ENCODE peak calls at places on chromosomes 3 and 15, in eight cellular contexts. W is breast epithelium, K is neural crest cell, D is GM12865, T is epithelial cell of esophagus, R is heart left ventricle, V is fibroblast of pulmonary artery, A is ascending aorta. O is an unnamed sample.

GRCh38 chr3:51500632-51501131 is 867 bp upstream of the DCAF1 start:
- DNase-seq in T (no peak), K (no peak), V (no peak), W (no peak), R (peak), A (no peak), D (no peak), O (no peak)

GRCh38 chr3:127678611-127679533 is 6.1 kb downstream of the ABTB1 start:
- DNase-seq in T (peak), K (no peak), A (no peak), V (no peak), W (peak), D (no peak), R (peak), O (no peak)

GRCh38 chr3:132513057-132513456 is 84.0 kb upstream of the ACKR4 start:
- DNase-seq in K (no peak), A (no peak), D (no peak), R (no peak), V (no peak), T (no peak), W (no peak), O (no peak)

GRCh38 chr3:111539351-111540331 is 2.4 kb upstream of the CD96 start:
- DNase-seq in V (peak), K (peak), T (peak), R (peak), D (peak), A (no peak), W (no peak), O (peak)

GRCh38 chr3:138694287-138695007 is 85.9 kb downstream of the FAIM start:
- DNase-seq in A (no peak), W (no peak), D (no peak), T (peak), R (no peak), V (peak), K (no peak), O (peak)

GRCh38 chr3:131591394-131591990 is 88.7 kb upstream of the MRPL3 start:
- DNase-seq in T (peak), R (no peak), D (no peak), K (no peak), A (no peak), W (no peak), V (peak), O (no peak)

GRCh38 chr3:107644631-107645030 is 121.9 kb downstream of the BBX start:
- DNase-seq in W (no peak), R (no peak), A (no peak), T (peak), K (no peak), D (no peak), V (no peak), O (no peak)

GRCh38 chr3:127182848-127183714 is 9.8 kb upstream of the PRR23E start:
- DNase-seq in T (no peak), V (no peak), R (peak), W (no peak), D (no peak), K (no peak), A (no peak), O (no peak)

GRCh38 chr15:60507596-60508424 is 28.9 kb upstream of the ICE2 start:
- DNase-seq in K (peak), V (peak), D (peak), W (no peak), R (no peak), A (no peak), T (peak), O (peak)

GRCh38 chr3:159937561-159937960 is 51.1 kb upstream of the IL12A start:
- DNase-seq in A (no peak), D (no peak), W (no peak), K (no peak), V (no peak), T (no peak), R (no peak), O (no peak)

GRCh38 chr3:157282261-157283191 is 122.6 kb upstream of the CCNL1 start:
- DNase-seq in T (peak), W (no peak), A (no peak), K (no peak), V (peak), D (no peak), R (no peak), O (peak)

GRCh38 chr3:169695051-169695450 is 31.5 kb upstream of the MECOM start:
- DNase-seq in W (no peak), A (no peak), D (no peak), R (no peak), V (peak), K (no peak), T (no peak), O (no peak)

GRCh38 chr3:165642761-165643432 is 194.3 kb downstream of the BCHE start:
- DNase-seq in V (peak), D (no peak), T (peak), W (no peak), R (no peak), K (no peak), A (no peak), O (peak)

GRCh38 chr15:65909831-65910230 is 40.5 kb downstream of the RAB11A start:
- DNase-seq in A (no peak), R (no peak), K (no peak), D (no peak), T (no peak), V (no peak), W (no peak), O (no peak)

GRCh38 chr3:178777718-178778411 is 241.6 kb downstream of the KCNMB2 start:
- DNase-seq in R (no peak), W (no peak), D (peak), K (no peak), V (peak), T (peak), A (no peak), O (no peak)

GRCh38 chr3:150147776-150148175 is 177.1 kb upstream of the PFN2 start:
- DNase-seq in W (no peak), A (no peak), D (no peak), T (peak), R (no peak), V (peak), K (no peak), O (no peak)

GRCh38 chr15:76905013-76905839 is at the start of gene SCAPER:
- DNase-seq in T (peak), A (peak), W (peak), K (peak), R (peak), V (peak), D (peak), O (peak)

GRCh38 chr3:127745656-127746399 is 73.1 kb downstream of the ABTB1 start:
- DNase-seq in A (no peak), V (no peak), T (no peak), D (no peak), R (no peak), K (no peak), W (no peak), O (no peak)

GRCh38 chr15:74977599-74977998 is 17.8 kb upstream of the SCAMP5 start:
- DNase-seq in D (no peak), R (no peak), K (no peak), T (no peak), W (no peak), V (no peak), A (no peak), O (no peak)

GRCh38 chr3:69739204-69740102 is at the start of gene MITF:
- DNase-seq in V (peak), W (peak), R (peak), D (peak), A (peak), K (peak), T (peak), O (peak)

GRCh38 chr3:101531473-101532086 is 18.6 kb upstream of the SENP7 start:
- DNase-seq in V (no peak), A (no peak), W (no peak), T (no peak), R (no peak), K (no peak), D (no peak), O (no peak)

GRCh38 chr3:131543714-131544113 is 40.9 kb upstream of the MRPL3 start:
- DNase-seq in W (peak), K (no peak), A (no peak), D (no peak), T (peak), V (peak), R (peak), O (peak)

GRCh38 chr3:39718674-39719595 is 90.5 kb upstream of the MYRIP start:
- DNase-seq in D (no peak), A (no peak), W (no peak), V (peak), T (peak), R (no peak), K (no peak), O (peak)

GRCh38 chr15:77002954-77003912 is 8.3 kb downstream of the PSTPIP1 start:
- DNase-seq in K (no peak), D (peak), V (no peak), T (no peak), R (no peak), W (no peak), A (no peak), O (no peak)

GRCh38 chr3:177438596-177439220 is 241.4 kb upstream of the TBL1XR1 start:
- DNase-seq in D (no peak), A (no peak), V (no peak), W (no peak), R (no peak), K (no peak), T (no peak), O (no peak)

GRCh38 chr3:178603735-178604134 is 67.5 kb downstream of the KCNMB2 start:
- DNase-seq in T (no peak), V (no peak), K (no peak), A (no peak), D (peak), R (no peak), W (no peak), O (no peak)

GRCh38 chr3:34351857-34352545 is 553.6 kb downstream of the PDCD6IP start:
- DNase-seq in K (no peak), R (no peak), W (no peak), T (no peak), V (no peak), A (no peak), D (no peak), O (no peak)

GRCh38 chr3:190281308-190282051 is 40.8 kb downstream of the CLDN1 start:
- DNase-seq in W (no peak), V (peak), R (no peak), K (no peak), A (no peak), T (peak), D (no peak), O (peak)

GRCh38 chr3:123652346-123652984 is 67.6 kb upstream of the HACD2 start:
- DNase-seq in R (peak), V (peak), T (peak), K (peak), D (peak), A (no peak), W (peak), O (no peak)

DNA sequence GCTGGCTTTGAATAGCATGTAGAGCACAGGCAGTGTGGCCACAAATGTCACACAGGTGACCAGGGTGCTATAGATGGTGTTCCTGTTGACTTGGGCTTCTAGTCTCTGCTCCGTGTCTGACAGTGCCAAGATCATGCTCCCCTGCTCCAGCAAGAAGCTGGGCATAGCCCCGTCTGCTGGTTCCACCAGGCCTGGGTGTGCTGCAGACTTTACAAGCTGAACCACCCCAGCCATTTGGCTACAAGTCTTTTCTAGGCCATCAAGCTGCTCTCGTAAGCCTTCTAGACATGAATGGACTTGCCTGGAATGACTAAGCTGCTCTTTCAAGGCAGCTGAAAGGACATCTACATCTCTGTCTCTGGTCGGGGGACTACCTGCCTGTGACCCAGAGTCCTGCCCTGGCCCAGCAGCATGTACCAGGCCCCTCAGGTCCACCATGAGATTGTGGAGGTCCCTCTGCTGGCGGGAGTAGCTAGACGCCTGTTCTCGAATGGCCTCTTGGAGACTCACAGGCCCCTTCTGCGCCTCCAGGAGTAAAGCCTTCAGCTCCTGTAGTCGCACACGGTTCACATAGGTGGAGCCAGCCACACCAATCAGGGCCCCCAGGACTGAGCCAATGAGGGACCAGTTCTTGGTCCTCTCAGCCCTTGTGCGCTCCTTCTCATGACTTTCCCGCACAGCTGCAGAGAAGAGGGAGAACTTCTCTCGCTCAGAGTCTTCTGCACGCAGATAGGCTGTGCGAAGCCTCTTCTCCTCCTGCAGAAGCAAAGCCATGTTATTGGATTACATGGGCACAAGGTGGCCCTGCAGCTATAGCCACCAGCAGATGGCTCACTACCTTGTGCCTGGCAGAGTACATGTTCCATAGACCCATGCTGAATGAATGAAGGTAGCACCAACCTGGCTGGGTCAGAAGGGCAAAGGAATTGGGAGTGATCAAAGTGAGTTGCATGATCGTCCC is 2.8 kb upstream of the PLXNB1 start:
- DNase-seq in A (no peak), W (no peak), T (peak), K (no peak), V (no peak), D (peak), R (no peak), O (no peak)
- TF ChIP-seq CTCF in A (no peak), W (no peak), T (peak), K (peak), V (peak), D (no peak), R (no peak), O (no peak)

DNA sequence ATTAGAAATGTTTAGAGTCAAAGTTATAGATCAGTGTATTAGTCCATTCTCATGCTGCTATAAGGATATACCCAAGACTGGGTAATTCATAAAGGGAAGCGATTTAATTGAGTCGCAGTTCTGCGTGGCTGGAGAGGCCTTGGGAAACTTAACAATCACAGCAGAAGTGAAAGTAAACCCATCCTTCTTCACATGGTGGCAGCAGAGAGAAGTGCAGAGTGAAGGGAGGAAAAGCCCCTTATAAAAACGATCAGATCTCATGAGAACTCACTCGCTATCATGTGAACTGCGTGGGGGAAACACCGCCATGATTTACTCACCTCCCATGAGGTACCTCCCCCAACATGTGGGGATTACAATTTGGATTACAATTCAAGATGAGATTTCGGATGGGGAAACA is 871.5 kb downstream of the DIPK2A start:
- DNase-seq in K (no peak), V (peak), R (no peak), D (no peak), A (no peak), W (no peak), T (no peak), O (no peak)
- TF ChIP-seq CTCF in K (peak), V (peak), R (no peak), D (no peak), A (no peak), W (no peak), T (no peak), O (peak)

DNA sequence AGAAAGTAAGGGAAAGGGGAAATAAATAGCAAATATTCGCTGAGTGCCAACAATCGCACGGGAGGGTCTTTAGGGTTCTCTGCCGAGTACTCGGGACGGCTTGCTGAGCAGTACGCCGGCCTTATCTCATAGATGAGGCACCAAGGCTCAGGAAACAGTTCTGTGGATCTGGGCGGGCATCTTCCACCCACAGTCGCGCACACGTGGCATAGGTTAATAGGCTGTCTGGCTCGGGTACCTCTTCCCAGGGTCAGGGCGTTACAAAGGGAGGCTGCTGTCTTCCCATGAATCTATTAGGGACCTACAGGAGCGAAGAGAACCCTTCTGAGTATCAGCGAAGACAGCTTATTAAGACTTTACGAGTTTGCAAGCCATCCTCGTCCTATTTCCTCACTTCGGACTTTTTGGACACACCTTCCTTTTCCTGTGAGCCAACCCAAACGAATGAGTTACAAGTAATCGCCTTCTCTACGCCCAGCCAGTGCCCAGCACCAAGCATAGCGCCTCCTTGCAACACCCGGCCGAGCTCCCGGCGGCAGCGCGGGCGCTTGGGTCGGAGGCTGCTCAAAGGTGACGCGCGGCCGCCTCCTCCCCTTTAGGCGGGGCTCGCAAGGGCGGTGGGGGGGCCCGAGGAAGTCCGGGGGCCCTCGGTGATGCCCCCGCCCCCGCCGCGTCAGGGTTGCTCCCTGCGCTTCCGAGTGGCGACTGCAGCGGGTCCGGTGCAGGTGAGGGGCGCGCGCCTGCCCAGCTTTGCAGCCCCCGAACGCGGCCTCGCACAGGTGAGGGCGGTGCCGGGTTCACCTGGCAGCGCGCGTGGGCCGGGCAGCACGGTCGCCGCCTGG is at the start of gene MCTP2:
- DNase-seq in W (peak), R (peak), D (peak), T (peak), K (peak), V (peak), A (peak), O (no peak)
- TF ChIP-seq CTCF in W (no peak), R (no peak), D (no peak), T (no peak), K (no peak), V (no peak), A (no peak), O (peak)

GRCh38 chr15:52076889-52077781 is 35.4 kb downstream of the BCL2L10 start:
- DNase-seq in V (peak), D (peak), A (no peak), R (no peak), K (no peak), W (no peak), T (peak), O (no peak)
- TF ChIP-seq CTCF in V (peak), D (no peak), A (no peak), R (no peak), K (no peak), W (no peak), T (no peak), O (peak)

GRCh38 chr3:56254261-56254660 is 214.0 kb downstream of the ERC2 start:
- DNase-seq in T (peak), W (no peak), V (no peak), D (no peak), A (no peak), K (no peak), R (no peak), O (no peak)

GRCh38 chr3:56257826-56258225 is 210.4 kb downstream of the ERC2 start:
- DNase-seq in T (no peak), A (no peak), K (no peak), W (no peak), R (no peak), V (no peak), D (no peak), O (no peak)

GRCh38 chr3:56260262-56260661 is 208.0 kb downstream of the ERC2 start:
- DNase-seq in V (no peak), D (no peak), W (no peak), T (no peak), A (no peak), R (no peak), K (no peak), O (no peak)

GRCh38 chr3:56251343-56251945 is 216.8 kb downstream of the ERC2 start:
- DNase-seq in R (no peak), W (no peak), T (peak), D (peak), K (peak), A (no peak), V (peak), O (peak)

DNA sequence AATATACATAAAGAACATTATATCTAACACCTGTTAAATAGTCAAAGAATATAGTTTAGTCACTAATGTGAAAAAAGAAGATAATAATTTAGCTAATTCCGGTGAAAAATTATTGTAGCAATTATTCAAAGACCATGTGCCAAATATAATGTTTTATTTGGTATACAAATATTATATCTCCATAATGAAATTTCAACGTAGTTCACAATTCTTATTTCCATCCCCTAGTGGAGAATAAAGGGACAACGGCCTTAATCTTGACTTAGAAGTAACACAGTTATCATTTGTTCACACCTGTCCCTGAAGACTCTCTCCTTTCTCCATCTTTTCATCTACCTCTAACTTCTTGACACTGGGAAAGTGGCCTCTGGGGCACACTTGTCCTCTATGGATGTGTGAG is 213.4 kb downstream of the ERC2 start:
- DNase-seq in A (no peak), T (peak), W (no peak), K (no peak), R (no peak), V (no peak), D (no peak), O (no peak)
- TF ChIP-seq CTCF in A (no peak), T (peak), W (peak), K (peak), R (peak), V (peak), D (peak), O (peak)

GRCh38 chr3:174821477-174821876 is 37.7 kb upstream of the NAALADL2 start:
- DNase-seq in R (no peak), K (no peak), W (no peak), T (no peak), V (peak), A (no peak), D (no peak), O (no peak)

GRCh38 chr3:174815750-174816149 is 43.4 kb upstream of the NAALADL2 start:
- DNase-seq in W (no peak), V (no peak), K (no peak), A (no peak), T (no peak), R (no peak), D (no peak), O (no peak)

GRCh38 chr3:174822320-174822719 is 36.8 kb upstream of the NAALADL2 start:
- DNase-seq in W (no peak), T (no peak), D (no peak), V (no peak), A (no peak), K (no peak), R (no peak), O (no peak)

GRCh38 chr3:174826069-174826468 is 33.1 kb upstream of the NAALADL2 start:
- DNase-seq in K (no peak), W (no peak), R (no peak), A (no peak), T (no peak), D (no peak), V (no peak), O (no peak)

DNA sequence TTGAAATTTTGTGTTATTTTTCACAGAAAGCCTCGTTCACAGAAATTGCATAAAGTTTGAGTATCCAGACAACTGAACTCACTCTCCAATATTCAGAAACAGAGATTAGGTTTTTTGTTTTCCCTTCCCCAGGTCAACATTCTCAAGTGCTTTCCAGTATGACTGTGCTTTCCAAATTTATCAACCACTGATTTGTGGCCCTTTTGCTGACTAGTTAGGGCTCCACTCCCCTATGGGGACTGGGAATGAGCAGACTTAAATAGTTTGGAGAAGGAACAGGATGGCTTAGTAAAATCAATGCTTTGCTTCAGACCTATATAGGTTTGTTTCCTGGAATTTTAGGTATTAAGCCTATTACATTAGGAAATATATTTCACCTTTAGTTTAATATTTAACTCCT is 38.2 kb upstream of the NAALADL2 start:
- DNase-seq in A (no peak), K (no peak), D (no peak), V (no peak), T (no peak), R (no peak), W (no peak), O (no peak)
- TF ChIP-seq CTCF in A (no peak), K (no peak), D (no peak), V (no peak), T (no peak), R (no peak), W (no peak), O (no peak)

O was measured in AG09319.